ENCODE peak calls at places on chromosomes 16 and 17, in four cellular contexts. Q, K, C and I are unnamed samples.

GRCh38 chr17:79287743-79288142 is 213.1 kb downstream of the ENGASE start:
- DNase-seq in C (no peak), Q (no peak), K (no peak), I (no peak)

GRCh38 chr16:28112908-28113307 is 49.4 kb upstream of the GSG1L start:
- DNase-seq in C (no peak), K (no peak), Q (no peak), I (no peak)

GRCh38 chr17:81858170-81858966 is 2.0 kb downstream of the P4HB start:
- DNase-seq in K (no peak), Q (no peak), C (no peak), I (no peak)

GRCh38 chr16:80375973-80376372 is 164.8 kb upstream of the DYNLRB2 start:
- DNase-seq in Q (no peak), K (no peak), C (no peak), I (no peak)

GRCh38 chr17:3019761-3020160 is 43.6 kb downstream of the OR1D5 start:
- DNase-seq in Q (no peak), K (no peak), C (no peak), I (no peak)

GRCh38 chr16:49464877-49465504 is 91.4 kb downstream of the C16orf78 start:
- DNase-seq in C (peak), Q (no peak), K (peak), I (no peak)

GRCh38 chr16:66382171-66382965 is 15.9 kb downstream of the CDH5 start:
- DNase-seq in Q (no peak), K (no peak), C (no peak), I (peak)

GRCh38 chr16:82741073-82741615 is 114.4 kb downstream of the CDH13 start:
- DNase-seq in Q (no peak), C (no peak), K (no peak), I (no peak)

GRCh38 chr17:3843935-3844516 is 2.0 kb downstream of the NCBP3 start:
- DNase-seq in C (peak), Q (no peak), K (peak), I (no peak)

GRCh38 chr17:74368341-74369152 is 1.2 kb downstream of the GPR142 start:
- DNase-seq in K (peak), Q (no peak), C (peak), I (peak)

GRCh38 chr17:3535253-3535995 is 22.2 kb downstream of the TRPV3 start:
- DNase-seq in C (peak), Q (no peak), K (peak), I (peak)

GRCh38 chr16:55323637-55324490 is at the start of gene IRX6:
- DNase-seq in K (peak), C (peak), Q (no peak), I (peak)

GRCh38 chr16:80511824-80512223 is 29.0 kb upstream of the DYNLRB2 start:
- DNase-seq in C (no peak), K (no peak), Q (no peak), I (no peak)

GRCh38 chr16:49693445-49693844 is 162.5 kb downstream of the ZNF423 start:
- DNase-seq in Q (no peak), C (no peak), K (no peak), I (no peak)

GRCh38 chr17:37746617-37747016 is 1.8 kb upstream of the HNF1B start:
- DNase-seq in Q (no peak), K (no peak), C (no peak), I (no peak)

GRCh38 chr17:4980644-4981216 is 6.7 kb downstream of the CAMTA2 start:
- DNase-seq in Q (no peak), C (peak), K (peak), I (no peak)

GRCh38 chr17:73592531-73592961 is 51.7 kb downstream of the SDK2 start:
- DNase-seq in K (no peak), Q (no peak), C (no peak), I (no peak)

GRCh38 chr16:4936991-4937781 is at the start of gene PPL:
- DNase-seq in K (peak), C (peak), Q (no peak), I (peak)

GRCh38 chr17:40722146-40722720 is 18.7 kb upstream of the KRT24 start:
- DNase-seq in K (no peak), C (no peak), Q (no peak), I (no peak)

GRCh38 chr17:57638284-57638683 is 106.8 kb downstream of the CCDC182 start:
- DNase-seq in K (no peak), C (no peak), Q (no peak), I (no peak)

GRCh38 chr16:89264800-89265550 is 47.5 kb downstream of the ZNF778 start:
- DNase-seq in C (no peak), Q (no peak), K (no peak), I (no peak)

GRCh38 chr17:33667052-33667509 is 374.0 kb upstream of the ASIC2 start:
- DNase-seq in Q (peak), C (no peak), K (peak), I (no peak)

GRCh38 chr17:74610108-74610507 is 13.4 kb downstream of the CD300E start:
- DNase-seq in C (no peak), K (no peak), Q (no peak), I (peak)

GRCh38 chr16:49620868-49621239 is 235.1 kb downstream of the ZNF423 start:
- DNase-seq in K (peak), Q (no peak), C (peak), I (no peak)

GRCh38 chr17:8046929-8047768 is 8.3 kb downstream of the ALOX15B start:
- DNase-seq in C (no peak), Q (no peak), K (no peak), I (no peak)

GRCh38 chr17:38898812-38899348 is 26.5 kb upstream of the LASP1NB start:
- DNase-seq in C (no peak), Q (peak), K (peak), I (no peak)

GRCh38 chr17:83056583-83057396 is 22.6 kb upstream of the METRNL start:
- DNase-seq in K (no peak), Q (no peak), C (peak), I (no peak)

GRCh38 chr17:40848583-40849235 is 18.3 kb downstream of the KRT12 start:
- DNase-seq in C (no peak), K (no peak), Q (no peak), I (no peak)

GRCh38 chr16:57738844-57739243 is 3.3 kb downstream of the KATNB1 start:
- DNase-seq in K (no peak), Q (no peak), C (no peak), I (no peak)

DNA sequence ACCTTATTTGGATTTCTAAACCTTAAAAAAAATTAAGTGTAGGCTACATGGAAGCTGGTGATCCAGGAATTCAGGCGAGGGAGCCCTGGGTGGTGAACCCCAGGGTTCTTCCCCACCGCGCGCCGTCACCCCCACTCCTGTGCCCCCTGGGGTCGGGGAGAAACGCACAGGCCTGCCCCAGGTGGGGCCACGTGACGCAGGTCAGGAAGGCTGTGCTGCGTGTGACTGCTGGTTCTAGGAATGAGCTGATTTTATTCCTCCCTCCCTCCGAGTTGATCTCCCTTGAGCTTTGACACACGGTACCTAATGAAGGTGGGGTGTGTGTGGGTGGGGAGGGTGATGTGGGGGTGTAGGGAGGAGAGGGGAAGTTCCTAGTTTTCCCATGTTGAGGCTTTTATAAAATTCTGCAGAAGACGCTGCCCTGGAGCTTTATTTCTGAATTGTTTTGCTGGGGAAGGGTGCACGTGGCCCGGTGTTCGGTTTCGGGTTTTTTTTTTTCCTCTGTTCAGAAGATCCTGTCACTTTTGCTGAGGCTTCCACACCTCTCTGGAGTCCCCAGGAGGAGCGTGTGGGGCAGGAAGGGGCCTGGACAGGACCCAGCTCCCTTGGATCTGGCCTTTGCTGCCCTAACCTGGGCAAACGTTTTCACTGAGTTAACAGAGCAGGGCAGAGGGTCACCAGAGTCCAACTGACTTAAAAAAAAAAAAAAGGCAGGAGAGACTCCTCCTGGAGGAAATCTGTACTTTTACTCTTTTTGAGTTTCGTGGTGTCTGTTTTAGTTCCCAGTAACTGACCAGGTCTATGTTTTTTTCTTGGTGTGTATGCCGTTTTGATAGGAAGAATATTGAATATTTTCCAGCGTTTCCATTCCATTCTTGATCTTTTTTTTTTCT is 55.8 kb upstream of the GSE1 start:
- DNase-seq in C (peak), Q (no peak), K (peak), I (peak)
- TF ChIP-seq NRF1 in C (no peak), Q (no peak), K (peak), I (no peak)

GRCh38 chr16:74281285-74281684 is 15.3 kb upstream of the PSMD7 start:
- DNase-seq in K (no peak), Q (no peak), C (no peak), I (no peak)
- TF ChIP-seq NRF1 in K (no peak), Q (no peak), C (no peak), I (no peak)

GRCh38 chr17:80855968-80856862 is 135.4 kb upstream of the CHMP6 start:
- DNase-seq in C (no peak), K (peak), Q (peak), I (no peak)
- TF ChIP-seq NRF1 in C (no peak), K (peak), Q (no peak), I (no peak)

DNA sequence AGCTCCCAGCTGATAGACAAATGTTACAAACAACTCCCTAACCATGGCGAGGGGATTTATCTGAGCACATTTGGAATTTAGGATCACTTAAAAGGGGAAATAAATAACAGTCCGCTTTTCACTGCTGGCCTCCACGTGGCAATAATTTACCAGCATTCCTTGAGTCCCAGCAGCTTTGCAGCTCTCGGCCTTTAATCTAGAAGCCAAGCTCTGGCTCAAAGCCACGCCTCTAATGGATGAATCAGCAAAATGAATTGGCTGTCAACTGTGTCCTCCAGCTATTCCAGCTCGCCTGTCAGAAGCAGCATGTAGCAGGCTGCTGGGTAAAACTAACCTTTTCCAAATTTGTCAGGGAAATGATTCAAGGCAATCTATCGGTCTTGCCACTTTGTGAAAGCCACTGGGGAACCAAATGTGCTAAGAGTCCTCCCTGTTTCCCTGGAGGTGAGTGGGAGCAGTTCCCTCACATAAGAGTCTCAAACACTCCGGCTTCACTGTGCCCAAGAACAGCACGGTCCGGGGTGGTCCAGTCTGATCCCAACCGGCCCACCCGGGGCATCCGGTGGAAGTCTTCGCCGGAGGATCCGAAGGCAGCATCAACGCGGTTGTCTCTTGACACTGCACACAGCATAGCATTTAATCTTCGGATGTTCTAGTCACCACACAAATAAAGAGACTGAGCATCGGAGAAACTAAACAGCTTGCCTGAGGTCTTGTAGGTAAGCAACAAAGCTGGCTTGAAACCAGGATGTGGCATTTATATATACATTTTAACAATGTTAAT is 143.3 kb downstream of the PARN start:
- DNase-seq in K (peak), C (peak), Q (no peak), I (no peak)
- TF ChIP-seq NRF1 in K (no peak), C (no peak), Q (no peak), I (no peak)

GRCh38 chr17:44062871-44063270 is 3.6 kb downstream of the LSM12 start:
- DNase-seq in K (no peak), Q (no peak), C (no peak), I (no peak)
- TF ChIP-seq NRF1 in K (no peak), Q (no peak), C (no peak), I (no peak)

GRCh38 chr16:68508641-68509240 is 30.4 kb upstream of the ZFP90 start:
- DNase-seq in Q (no peak), C (no peak), K (no peak), I (no peak)
- TF ChIP-seq NRF1 in Q (no peak), C (no peak), K (no peak), I (no peak)